ENCODE peak calls at places on chromosome 2, in four cellular contexts. Z, M, Y and N are unnamed samples.

GRCh38 chr2:220756653-220757052 is 815.5 kb downstream of the EPHA4 start:
- DNase-seq in Y (no peak), Z (no peak), M (no peak), N (no peak)

GRCh38 chr2:112805542-112805941 is 21.2 kb upstream of the IL1A start:
- DNase-seq in Z (no peak), Y (no peak), M (no peak), N (no peak)

GRCh38 chr2:75560022-75560767 is 544 bp downstream of the EVA1A start:
- DNase-seq in Z (no peak), M (no peak), Y (no peak), N (peak; percentile 73)

GRCh38 chr2:221572821-221573429 is 821 bp upstream of the EPHA4 start:
- DNase-seq in M (no peak), Z (no peak), Y (no peak), N (no peak)

GRCh38 chr2:239398536-239398935 is 2.3 kb downstream of the HDAC4 start:
- DNase-seq in Y (no peak), M (no peak), Z (no peak), N (no peak)

GRCh38 chr2:212181646-212182045 is 357.0 kb downstream of the ERBB4 start:
- DNase-seq in Z (no peak), Y (no peak), M (no peak), N (no peak)

GRCh38 chr2:119468154-119468955 is 36.7 kb downstream of the TMEM37 start:
- DNase-seq in Y (no peak), M (no peak), Z (no peak), N (no peak)

GRCh38 chr2:60550151-60550983 is 3.1 kb downstream of the BCL11A start:
- DNase-seq in M (peak; percentile 38), Y (peak; percentile 50), Z (peak; percentile 56), N (no peak)

GRCh38 chr2:33372940-33373553 is 103.4 kb upstream of the RASGRP3 start:
- DNase-seq in M (peak; percentile 58), Y (peak; percentile 47), Z (peak; percentile 45), N (no peak)

GRCh38 chr2:237714690-237715458 is 83.7 kb upstream of the RBM44 start:
- DNase-seq in Y (no peak), M (no peak), Z (peak; percentile 35), N (no peak)

GRCh38 chr2:43233218-43234212 is 7.1 kb upstream of the ZFP36L2 start:
- DNase-seq in M (no peak), Z (no peak), Y (no peak), N (no peak)

GRCh38 chr2:204021290-204022081 is 84.9 kb downstream of the ICOS start:
- DNase-seq in M (no peak), Z (no peak), Y (no peak), N (no peak)

GRCh38 chr2:27256855-27257454 is 5.9 kb downstream of the SLC30A3 start:
- DNase-seq in Z (no peak), M (no peak), Y (no peak), N (no peak)

GRCh38 chr2:108535380-108535677 is 1.1 kb downstream of the LIMS1 start:
- DNase-seq in Y (no peak), Z (no peak), M (no peak), N (no peak)

GRCh38 chr2:108536911-108537310 is 2.6 kb downstream of the LIMS1 start:
- DNase-seq in M (no peak), Z (no peak), Y (no peak), N (no peak)

GRCh38 chr2:108538000-108538625 is 3.8 kb downstream of the LIMS1 start:
- DNase-seq in Y (no peak), Z (no peak), M (no peak), N (no peak)

GRCh38 chr2:108534577-108535379 is 508 bp downstream of the LIMS1 start:
- DNase-seq in Y (no peak), Z (peak; percentile 43), M (no peak), N (no peak)

GRCh38 chr2:108536133-108536780 is 2.0 kb downstream of the LIMS1 start:
- DNase-seq in Y (no peak), M (no peak), Z (peak; percentile 50), N (no peak)
- TF ChIP-seq MAX in Y (no peak), M (no peak), Z (no peak), N (no peak)

GRCh38 chr2:164621761-164622105 is 451 bp upstream of the GRB14 start:
- DNase-seq in Y (no peak), M (no peak), Z (no peak), N (peak; percentile 5)

GRCh38 chr2:164613321-164613982 is 7.8 kb downstream of the GRB14 start:
- DNase-seq in M (no peak), Z (no peak), Y (no peak), N (no peak)

GRCh38 chr2:164622338-164623106 is 1.2 kb upstream of the GRB14 start:
- DNase-seq in M (no peak), Z (no peak), Y (no peak), N (peak; percentile 55)

GRCh38 chr2:164620873-164621760 is at the start of gene GRB14:
- DNase-seq in Z (peak; percentile 32), Y (peak; percentile 28), M (no peak), N (peak; percentile 62)

GRCh38 chr2:164617466-164617865 is 3.8 kb downstream of the GRB14 start:
- DNase-seq in Y (no peak), Z (no peak), M (no peak), N (no peak)
- TF ChIP-seq FOSL1 in Y (no peak), Z (no peak), M (no peak), N (no peak)

DNA sequence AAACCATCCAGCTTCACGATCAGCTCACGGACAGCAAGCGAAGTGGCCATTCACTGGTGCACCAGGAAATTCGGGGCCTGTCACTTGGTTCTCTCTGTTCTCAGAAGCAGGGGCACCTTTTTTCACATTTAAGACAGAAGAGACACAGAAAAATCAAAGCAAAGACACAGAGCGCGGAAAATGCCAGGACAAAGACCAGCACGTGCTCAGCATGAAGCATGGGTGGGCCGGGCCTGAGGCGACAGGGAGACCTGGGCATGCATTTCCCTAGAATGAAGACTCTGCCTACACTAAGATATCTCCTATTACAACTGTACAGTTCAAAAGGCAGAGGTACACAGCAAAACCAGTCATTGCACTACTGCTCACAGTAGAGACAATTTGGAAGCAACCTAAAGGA is 117.4 kb upstream of the ID2 start:
- DNase-seq in M (no peak), Y (no peak), Z (no peak), N (no peak)
- TF ChIP-seq MAX in M (no peak), Y (no peak), Z (no peak), N (no peak)

GRCh38 chr2:45067859-45068642 is 58.8 kb upstream of the SIX2 start:
- DNase-seq in Z (no peak), Y (no peak), M (no peak), N (no peak)

GRCh38 chr2:45068643-45069140 is 59.4 kb upstream of the SIX2 start:
- DNase-seq in Y (no peak), M (no peak), Z (no peak), N (no peak)

GRCh38 chr2:45072862-45073237 is 63.6 kb upstream of the SIX2 start:
- DNase-seq in M (no peak), Y (no peak), Z (no peak), N (peak; percentile 34)

GRCh38 chr2:45072064-45072861 is 63.0 kb upstream of the SIX2 start:
- DNase-seq in Y (no peak), Z (no peak), M (no peak), N (no peak)

DNA sequence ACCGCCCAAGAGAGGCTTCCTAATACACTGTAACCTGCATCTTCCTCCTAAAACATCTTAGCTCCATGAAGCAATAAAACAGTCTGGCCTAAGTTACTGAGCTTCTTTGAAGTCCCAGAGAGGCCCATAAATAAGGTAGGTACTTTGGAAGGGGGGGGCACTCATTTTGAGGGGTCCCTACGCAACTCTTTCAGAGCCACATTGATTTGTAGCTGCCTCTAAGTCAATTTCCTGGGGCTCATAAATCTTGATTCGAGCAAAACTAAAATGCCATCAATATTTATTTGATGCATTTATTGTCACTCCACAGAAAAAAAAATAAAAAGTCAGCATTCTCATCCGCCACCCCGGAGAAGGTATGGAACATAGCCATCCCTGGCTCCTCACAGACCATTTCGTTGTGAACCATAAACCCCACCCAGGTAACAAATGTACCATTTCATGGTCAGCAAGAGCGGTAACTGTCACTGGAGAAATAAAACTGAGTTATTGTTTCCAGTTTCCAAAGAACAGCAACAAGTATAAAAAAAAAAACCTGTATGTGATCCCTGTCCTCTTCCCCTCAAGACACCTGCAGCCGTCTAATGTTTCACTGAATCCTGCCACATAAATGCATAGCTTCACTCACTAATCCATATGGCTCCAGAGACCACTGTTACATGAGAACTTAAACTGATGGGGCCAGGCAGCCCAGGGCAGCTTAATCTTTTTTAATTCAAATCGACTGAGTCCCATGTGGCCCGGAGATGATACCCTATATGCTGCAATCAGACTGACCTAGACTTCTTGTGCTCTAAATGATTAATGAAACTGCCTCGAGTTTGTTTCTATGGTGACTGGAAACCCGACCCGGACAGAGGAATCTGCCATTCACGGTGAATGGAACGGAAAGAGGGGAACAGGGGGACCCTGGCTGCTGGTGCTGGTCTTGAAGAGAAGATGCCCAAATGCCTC is 60.7 kb upstream of the SIX2 start:
- DNase-seq in Z (no peak), M (no peak), Y (no peak), N (peak; percentile 45)
- TF ChIP-seq FOSL1 in Z (no peak), M (no peak), Y (no peak), N (no peak)

DNA sequence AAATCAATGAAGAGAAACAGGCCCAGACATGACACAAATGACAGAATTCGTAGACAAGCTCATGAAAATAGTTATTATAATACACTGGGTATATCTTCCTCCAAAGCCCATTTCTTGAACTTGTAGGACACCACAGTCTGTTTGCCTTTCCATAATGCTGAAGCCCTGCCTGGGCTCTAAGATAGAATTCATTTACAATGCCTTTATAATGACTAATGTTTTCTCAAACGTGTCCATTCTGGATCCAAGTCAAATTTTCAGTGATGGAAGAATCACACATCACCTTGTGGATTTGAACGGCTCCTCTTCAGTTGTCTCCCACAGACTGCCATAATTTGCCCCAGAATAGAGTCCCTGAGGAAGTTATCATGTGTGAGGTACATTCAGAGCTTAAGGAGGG is 38.1 kb downstream of the CASP8 start:
- DNase-seq in Y (no peak), Z (no peak), M (no peak), N (no peak)
- TF ChIP-seq MAX in Y (no peak), Z (no peak), M (no peak), N (no peak)

GRCh38 chr2:21011453-21011852 is 32.4 kb downstream of the APOB start:
- DNase-seq in Y (no peak), M (no peak), Z (no peak), N (no peak)
- TF ChIP-seq FOSL1 in Y (no peak), M (no peak), Z (no peak), N (no peak)

GRCh38 chr2:168848220-168848619 is 42.0 kb downstream of the SPC25 start:
- DNase-seq in M (no peak), Y (no peak), Z (no peak), N (no peak)
- TF ChIP-seq MAX in M (no peak), Y (no peak), Z (no peak), N (no peak)

DNA sequence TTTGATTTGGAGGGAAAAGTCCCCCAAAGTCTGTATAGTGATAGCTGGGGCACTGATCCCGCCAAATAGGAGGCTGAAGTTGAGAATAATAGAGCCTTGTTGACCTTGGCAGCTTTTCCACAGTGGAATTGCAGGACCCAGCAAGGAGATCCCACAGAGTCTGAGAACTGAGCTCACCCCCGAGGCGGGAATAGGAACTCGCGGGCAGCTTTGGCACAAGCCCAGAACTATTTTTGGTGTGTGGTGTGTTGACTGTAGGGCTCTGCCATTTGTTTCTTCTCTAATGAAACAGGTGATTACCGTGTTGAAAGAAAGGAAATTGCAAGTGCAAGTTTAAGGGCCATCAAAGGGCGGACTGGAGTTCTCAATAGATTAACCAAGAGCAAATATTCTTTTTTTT is 34.0 kb downstream of the SH3RF3 start:
- DNase-seq in Z (no peak), Y (no peak), M (no peak), N (no peak)
- TF ChIP-seq FOSL1 in Z (no peak), Y (no peak), M (no peak), N (no peak)

GRCh38 chr2:84925336-84925723 is 19.9 kb downstream of the TMSB10 start:
- DNase-seq in Z (no peak), Y (no peak), M (no peak), N (no peak)
- TF ChIP-seq MAX in Z (no peak), Y (no peak), M (no peak), N (no peak)

GRCh38 chr2:202612145-202612544 is 22.6 kb upstream of the FAM117B start:
- DNase-seq in Y (no peak), Z (no peak), M (no peak), N (no peak)
- TF ChIP-seq FOSL1 in Y (no peak), Z (no peak), M (no peak), N (no peak)